ENCODE peak calls at places on chromosome 14, in six cellular contexts. One of them, this sample, is unnamed.

GRCh38 chr14:35858521-35859209 is 32.5 kb downstream of the BRMS1L start:
- DNase-seq in dorsolateral prefrontal cortex: no peak
- DNase-seq in PC-9: no peak
- DNase-seq in astrocyte: peak; percentile 49
- DNase-seq in A549: no peak
- DNase-seq in upper lobe of left lung: no peak
- DNase-seq in this sample: no peak

GRCh38 chr14:77039285-77040058 is 11.0 kb upstream of the IRF2BPL start:
- DNase-seq in dorsolateral prefrontal cortex: no peak
- DNase-seq in PC-9: no peak
- DNase-seq in astrocyte: peak; percentile 63
- DNase-seq in A549: no peak
- DNase-seq in upper lobe of left lung: no peak
- DNase-seq in this sample: no peak

GRCh38 chr14:74804219-74804825 is 41.2 kb downstream of the YLPM1 start:
- DNase-seq in dorsolateral prefrontal cortex: no peak
- DNase-seq in PC-9: peak; percentile 65
- DNase-seq in astrocyte: peak; percentile 30
- DNase-seq in A549: peak; percentile 10
- DNase-seq in upper lobe of left lung: no peak
- DNase-seq in this sample: no peak

GRCh38 chr14:105077649-105077995 is 12.4 kb upstream of the GPR132 start:
- DNase-seq in dorsolateral prefrontal cortex: no peak
- DNase-seq in PC-9: no peak
- DNase-seq in astrocyte: no peak
- DNase-seq in A549: no peak
- DNase-seq in upper lobe of left lung: no peak
- DNase-seq in this sample: no peak

GRCh38 chr14:64266206-64266605 is 28.0 kb downstream of the ESR2 start:
- DNase-seq in dorsolateral prefrontal cortex: no peak
- DNase-seq in PC-9: no peak
- DNase-seq in astrocyte: no peak
- DNase-seq in A549: no peak
- DNase-seq in upper lobe of left lung: no peak
- DNase-seq in this sample: no peak

GRCh38 chr14:60210703-60211102 is 38.3 kb upstream of the PPM1A start:
- DNase-seq in dorsolateral prefrontal cortex: no peak
- DNase-seq in PC-9: no peak
- DNase-seq in astrocyte: no peak
- DNase-seq in A549: no peak
- DNase-seq in upper lobe of left lung: no peak
- DNase-seq in this sample: no peak

GRCh38 chr14:102450206-102451063 is 59.1 kb downstream of the ANKRD9 start:
- DNase-seq in dorsolateral prefrontal cortex: no peak
- DNase-seq in PC-9: no peak
- DNase-seq in astrocyte: no peak
- DNase-seq in A549: no peak
- DNase-seq in upper lobe of left lung: no peak
- DNase-seq in this sample: no peak

GRCh38 chr14:63986789-63987533 is 134.2 kb downstream of the SYNE2 start:
- DNase-seq in dorsolateral prefrontal cortex: no peak
- DNase-seq in PC-9: no peak
- DNase-seq in astrocyte: peak; percentile 51
- DNase-seq in A549: no peak
- DNase-seq in upper lobe of left lung: no peak
- DNase-seq in this sample: no peak

GRCh38 chr14:96626121-96626768 is 124.1 kb downstream of the PAPOLA start:
- DNase-seq in dorsolateral prefrontal cortex: no peak
- DNase-seq in PC-9: no peak
- DNase-seq in astrocyte: no peak
- DNase-seq in A549: no peak
- DNase-seq in upper lobe of left lung: no peak
- DNase-seq in this sample: no peak

GRCh38 chr14:105066285-105067071 is 1.2 kb upstream of the GPR132 start:
- DNase-seq in dorsolateral prefrontal cortex: no peak
- DNase-seq in PC-9: no peak
- DNase-seq in astrocyte: no peak
- DNase-seq in A549: no peak
- DNase-seq in upper lobe of left lung: no peak
- DNase-seq in this sample: no peak

GRCh38 chr14:30291216-30291615 is 267.7 kb upstream of the G2E3 start:
- DNase-seq in dorsolateral prefrontal cortex: no peak
- DNase-seq in PC-9: no peak
- DNase-seq in astrocyte: peak; percentile 88
- DNase-seq in A549: no peak
- DNase-seq in upper lobe of left lung: no peak
- DNase-seq in this sample: no peak

GRCh38 chr14:99271288-99271941 is 582 bp downstream of the BCL11B start:
- DNase-seq in dorsolateral prefrontal cortex: no peak
- DNase-seq in PC-9: no peak
- DNase-seq in astrocyte: no peak
- DNase-seq in A549: no peak
- DNase-seq in upper lobe of left lung: no peak
- DNase-seq in this sample: no peak

DNA sequence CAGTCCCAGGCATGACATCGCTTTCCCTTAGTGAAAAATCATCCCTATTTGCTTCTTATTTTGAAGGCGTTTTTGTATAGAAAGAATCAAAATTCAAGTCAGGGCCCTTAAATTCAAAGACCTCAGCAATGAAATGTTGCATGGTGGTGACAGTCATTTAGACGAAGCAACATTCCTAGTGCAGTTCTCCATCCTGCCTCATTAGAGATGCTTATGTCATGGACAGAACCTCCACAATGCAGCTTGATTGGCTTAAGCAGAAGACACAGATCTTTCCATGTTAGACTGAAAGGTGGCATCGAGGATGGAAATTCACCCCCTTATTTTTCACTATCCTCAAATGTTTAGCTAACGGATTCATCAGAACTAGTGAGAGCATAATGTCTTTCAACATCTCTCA is 12.5 kb upstream of the NRDE2 start:
- DNase-seq in dorsolateral prefrontal cortex: no peak
- DNase-seq in PC-9: no peak
- DNase-seq in astrocyte: no peak
- DNase-seq in A549: no peak
- DNase-seq in upper lobe of left lung: no peak
- DNase-seq in this sample: no peak
- TF ChIP-seq CTCF in dorsolateral prefrontal cortex: no peak
- TF ChIP-seq CTCF in PC-9: no peak
- TF ChIP-seq CTCF in astrocyte: no peak
- TF ChIP-seq CTCF in A549: no peak
- TF ChIP-seq CTCF in upper lobe of left lung: no peak
- TF ChIP-seq CTCF in this sample: no peak

GRCh38 chr14:23984891-23985607 is 3.7 kb upstream of the DHRS4L2 start:
- DNase-seq in dorsolateral prefrontal cortex: no peak
- DNase-seq in PC-9: no peak
- DNase-seq in astrocyte: peak; percentile 81
- DNase-seq in A549: peak; percentile 10
- DNase-seq in upper lobe of left lung: no peak
- DNase-seq in this sample: no peak
- TF ChIP-seq CTCF in dorsolateral prefrontal cortex: no peak
- TF ChIP-seq CTCF in PC-9: no peak
- TF ChIP-seq CTCF in astrocyte: no peak
- TF ChIP-seq CTCF in A549: no peak
- TF ChIP-seq CTCF in upper lobe of left lung: no peak
- TF ChIP-seq CTCF in this sample: no peak

GRCh38 chr14:94707494-94707893 is 62.4 kb downstream of the GSC start:
- DNase-seq in dorsolateral prefrontal cortex: no peak
- DNase-seq in PC-9: no peak
- DNase-seq in astrocyte: no peak
- DNase-seq in A549: peak; percentile 23
- DNase-seq in upper lobe of left lung: no peak
- DNase-seq in this sample: no peak
- TF ChIP-seq CTCF in dorsolateral prefrontal cortex: no peak
- TF ChIP-seq CTCF in PC-9: no peak
- TF ChIP-seq CTCF in astrocyte: peak; percentile 10
- TF ChIP-seq CTCF in A549: no peak
- TF ChIP-seq CTCF in upper lobe of left lung: no peak
- TF ChIP-seq CTCF in this sample: no peak

DNA sequence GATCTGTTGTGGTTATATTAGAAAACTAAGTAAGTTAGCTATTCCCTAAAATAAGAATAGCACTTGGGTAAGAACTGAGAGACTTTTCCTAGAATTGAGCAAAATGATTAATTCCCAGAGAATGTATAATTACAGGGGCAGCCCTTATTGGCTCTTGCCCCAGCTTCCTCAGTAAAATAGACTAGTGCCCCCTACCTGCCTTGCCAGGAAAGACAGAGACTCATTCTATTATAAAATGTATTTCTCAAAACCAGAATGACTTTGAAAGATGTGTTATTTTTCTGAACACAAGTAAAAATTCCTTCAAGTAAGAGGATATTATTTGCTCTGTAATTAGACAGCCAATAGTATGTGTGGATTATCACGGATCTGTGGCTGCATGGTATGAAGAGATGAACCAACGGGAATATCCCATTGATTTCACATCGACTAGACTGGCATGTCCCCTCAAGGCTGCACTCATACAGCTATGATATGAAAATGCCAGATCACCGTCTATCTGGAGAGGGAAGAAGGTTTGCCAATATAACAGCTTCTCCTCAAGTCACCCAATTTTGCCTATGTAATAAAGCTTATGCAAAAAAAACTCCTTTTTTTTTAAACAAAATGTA is 7.4 kb upstream of the GLRX5 start:
- DNase-seq in dorsolateral prefrontal cortex: no peak
- DNase-seq in PC-9: no peak
- DNase-seq in astrocyte: peak; percentile 69
- DNase-seq in A549: no peak
- DNase-seq in upper lobe of left lung: no peak
- DNase-seq in this sample: no peak
- TF ChIP-seq CTCF in dorsolateral prefrontal cortex: peak; percentile 90
- TF ChIP-seq CTCF in PC-9: peak; percentile 76
- TF ChIP-seq CTCF in astrocyte: peak; percentile 92
- TF ChIP-seq CTCF in A549: peak; percentile 77
- TF ChIP-seq CTCF in upper lobe of left lung: peak; percentile 82
- TF ChIP-seq CTCF in this sample: peak; percentile 56